ENCODE peak calls at places on chromosome 3, in four cellular contexts. C is NCI-H2081; X is activated CD8-positive, alpha-beta memory T cell treated with anti-CD3 and anti-CD28 coated beads, Interleukin-2, amount 50 U/mL, for 4 hours; P is NCI-H187 treated with DMSO at 0.1 percent for 48 hours. Z is an unnamed sample.
A peak's percentile ranks its signal among the peaks of the same experiment; 100 is the strongest.

GRCh38 chr3:150232992-150233451 is 175.1 kb upstream of the TSC22D2 start:
- DNase-seq in C (peak; percentile 71), X (no peak), P (no peak), Z (no peak)

GRCh38 chr3:98592345-98592935 is 971 bp downstream of the CPOX start:
- DNase-seq in X (no peak), P (no peak), C (no peak), Z (no peak)

GRCh38 chr3:171614318-171614967 is 154.2 kb upstream of the TNIK start:
- DNase-seq in C (no peak), X (no peak), P (no peak), Z (peak; percentile 68)

GRCh38 chr3:39191103-39191502 is 1.3 kb downstream of the XIRP1 start:
- DNase-seq in X (no peak), C (no peak), P (no peak), Z (no peak)

GRCh38 chr3:73727117-73727802 is 102.5 kb upstream of the PDZRN3 start:
- DNase-seq in P (no peak), X (no peak), C (no peak), Z (no peak)

GRCh38 chr3:60770532-60770931 is 480.7 kb downstream of the FHIT start:
- DNase-seq in X (no peak), P (no peak), C (no peak), Z (no peak)

GRCh38 chr3:54433846-54434245 is 311.5 kb downstream of the CACNA2D3 start:
- DNase-seq in C (peak; percentile 34), X (no peak), P (no peak), Z (peak; percentile 18)

GRCh38 chr3:172617013-172617706 is 93.7 kb downstream of the NCEH1 start:
- DNase-seq in X (no peak), P (no peak), C (no peak), Z (no peak)

GRCh38 chr3:58622436-58622835 is 44.1 kb downstream of the FAM3D start:
- DNase-seq in X (no peak), C (no peak), P (no peak), Z (no peak)

GRCh38 chr3:172513488-172513887 is 9.7 kb downstream of the TNFSF10 start:
- DNase-seq in P (no peak), X (no peak), C (no peak), Z (no peak)

GRCh38 chr3:192219926-192220325 is 507.4 kb downstream of the FGF12 start:
- DNase-seq in P (no peak), C (no peak), X (no peak), Z (no peak)

GRCh38 chr3:133301194-133301593 is 98.7 kb upstream of the BFSP2 start:
- DNase-seq in P (no peak), C (no peak), X (no peak), Z (no peak)

GRCh38 chr3:126356373-126357298 is 572 bp downstream of the KLF15 start:
- DNase-seq in C (no peak), X (no peak), P (no peak), Z (no peak)

GRCh38 chr3:44208568-44208967 is 33.1 kb upstream of the TOPAZ1 start:
- DNase-seq in X (no peak), P (no peak), C (no peak), Z (no peak)

GRCh38 chr3:113136071-113136470 is 75.3 kb upstream of the BOC start:
- DNase-seq in C (peak; percentile 42), P (no peak), X (no peak), Z (no peak)

GRCh38 chr3:108883373-108883772 is 60.8 kb downstream of the TRAT1 start:
- DNase-seq in X (no peak), C (no peak), P (no peak), Z (no peak)

GRCh38 chr3:172065967-172066762 is 26.8 kb downstream of the FNDC3B start:
- DNase-seq in C (peak; percentile 69), X (no peak), P (no peak), Z (peak; percentile 46)

GRCh38 chr3:113231827-113232253 is 20.5 kb downstream of the BOC start:
- DNase-seq in C (peak; percentile 84), P (no peak), X (no peak), Z (peak; percentile 43)

GRCh38 chr3:71728632-71729342 is 3.6 kb upstream of the EIF4E3 start:
- DNase-seq in C (peak; percentile 32), X (no peak), P (no peak), Z (no peak)

GRCh38 chr3:120450914-120451669 is at the start of gene FSTL1:
- DNase-seq in C (no peak), X (no peak), P (no peak), Z (no peak)

GRCh38 chr3:51681453-51681852 is 10.4 kb downstream of the TEX264 start:
- DNase-seq in X (peak; percentile 47), C (no peak), P (no peak), Z (peak; percentile 14)

GRCh38 chr3:112761062-112761638 is 85.5 kb downstream of the CD200R1L start:
- DNase-seq in C (no peak), X (no peak), P (no peak), Z (no peak)

GRCh38 chr3:23817508-23818223 is 11.9 kb downstream of the UBE2E1 start:
- DNase-seq in P (no peak), X (no peak), C (no peak), Z (no peak)

Z was measured in Calu3.